ENCODE peak calls at places on chromosomes 13 and 19, in nine cellular contexts. J is testis, P is fibroblast of lung, X is PC-3, C is breast epithelium, O is psoas muscle, Y is cardiac muscle cell, S is lower lobe of right lung, H is esophagus squamous epithelium. T is an unnamed sample.

GRCh38 chr13:53200498-53201453 is 172.2 kb downstream of the OLFM4 start:
- DNase-seq in J (peak; percentile 84), H (no peak), O (peak; percentile 70), Y (peak; percentile 93), S (peak; percentile 61), P (peak; percentile 2), C (no peak), X (no peak), T (no peak)

GRCh38 chr13:113815151-113816058 is 48.5 kb downstream of the GAS6 start:
- DNase-seq in P (no peak), X (peak; percentile 42), H (no peak), O (no peak), Y (no peak), S (no peak), C (no peak), J (no peak), T (no peak)

GRCh38 chr19:50384685-50385535 is 763 bp downstream of the POLD1 start:
- DNase-seq in J (peak; percentile 36), H (no peak), P (no peak), Y (peak; percentile 11), O (no peak), S (no peak), X (peak; percentile 54), C (no peak), T (peak; percentile 27)

GRCh38 chr13:95756072-95756471 is 79.1 kb downstream of the DNAJC3 start:
- DNase-seq in O (no peak), S (no peak), Y (no peak), C (no peak), H (no peak), P (peak; percentile 27), X (no peak), J (no peak), T (no peak)

GRCh38 chr13:113835461-113836274 is 28.2 kb downstream of the GAS6 start:
- DNase-seq in C (no peak), S (peak; percentile 36), J (no peak), Y (no peak), X (peak; percentile 36), O (peak; percentile 51), P (peak; percentile 75), H (no peak), T (no peak)

GRCh38 chr13:69623973-69624372 is 483.7 kb upstream of the ATXN8OS start:
- DNase-seq in H (no peak), S (no peak), J (no peak), X (no peak), Y (no peak), C (no peak), P (no peak), O (no peak), T (no peak)

GRCh38 chr19:50912727-50913716 is 1.8 kb upstream of the KLK4 start:
- DNase-seq in H (no peak), P (no peak), C (no peak), X (no peak), J (no peak), S (no peak), O (no peak), Y (no peak), T (no peak)

GRCh38 chr13:59477011-59477410 is 686.7 kb downstream of the DIAPH3 start:
- DNase-seq in H (no peak), S (no peak), C (no peak), J (no peak), X (no peak), Y (no peak), O (no peak), P (no peak), T (no peak)

GRCh38 chr13:22812793-22813192 is 368.0 kb upstream of the SGCG start:
- DNase-seq in O (peak; percentile 66), H (no peak), Y (no peak), C (no peak), S (no peak), J (peak; percentile 53), P (no peak), X (no peak), T (no peak)

GRCh38 chr19:51079486-51080110 is 3.1 kb downstream of the KLK14 start:
- DNase-seq in X (no peak), C (no peak), Y (peak; percentile 53), O (no peak), J (no peak), P (no peak), S (no peak), H (no peak), T (peak; percentile 37)

GRCh38 chr19:4713384-4713951 is 10.2 kb downstream of the DPP9 start:
- DNase-seq in O (peak; percentile 98), C (peak; percentile 96), P (peak; percentile 96), S (no peak), H (no peak), J (no peak), X (peak; percentile 100), Y (no peak), T (peak; percentile 99)

GRCh38 chr13:99721606-99722384 is 220.5 kb downstream of the TM9SF2 start:
- DNase-seq in X (no peak), O (no peak), J (no peak), S (no peak), P (no peak), C (no peak), Y (no peak), H (no peak), T (no peak)

GRCh38 chr19:39998511-39998910 is 1.7 kb downstream of the ZNF546 start:
- DNase-seq in H (no peak), Y (no peak), X (peak; percentile 62), O (no peak), C (no peak), P (peak; percentile 46), J (no peak), S (no peak), T (peak; percentile 74)

GRCh38 chr13:30377312-30377685 is 45.0 kb upstream of the UBE2L5 start:
- DNase-seq in P (no peak), H (no peak), Y (no peak), O (no peak), X (peak; percentile 6), C (no peak), J (no peak), S (no peak), T (no peak)

GRCh38 chr19:407501-408440 is 1.2 kb downstream of the C2CD4C start:
- DNase-seq in P (no peak), O (peak; percentile 40), J (no peak), H (no peak), S (peak; percentile 47), X (no peak), C (no peak), Y (no peak), T (no peak)

GRCh38 chr19:6674868-6675305 is 4.9 kb upstream of the TNFSF14 start:
- DNase-seq in S (peak; percentile 73), P (peak; percentile 28), X (peak; percentile 87), J (peak; percentile 43), O (peak; percentile 74), C (peak; percentile 36), Y (no peak), H (no peak), T (peak; percentile 57)
- TF ChIP-seq CTCF in S (no peak), P (no peak), X (peak; percentile 41), J (no peak), O (no peak), C (no peak), Y (no peak), H (no peak), T (no peak)

GRCh38 chr13:51064753-51065152 is 46.3 kb downstream of the C13orf42 start:
- DNase-seq in X (no peak), C (no peak), S (no peak), H (no peak), O (no peak), P (no peak), J (no peak), Y (no peak), T (no peak)
- H3K27me3 ChIP-seq in X (no peaks in the 10 kb centered on the region), C (peaks cover 8% of the 10 kb centered on the region), S (peaks cover 4% of the 10 kb centered on the region), H (no peaks in the 10 kb centered on the region), O (no peaks in the 10 kb centered on the region), P (no peaks in the 10 kb centered on the region), J (no peaks in the 10 kb centered on the region), Y (no peaks in the 10 kb centered on the region), T (no peaks in the 10 kb centered on the region)

GRCh38 chr19:53130506-53130905 is 2.2 kb downstream of the ZNF415 start:
- DNase-seq in X (no peak), J (no peak), C (no peak), Y (no peak), P (no peak), H (no peak), S (no peak), O (peak; percentile 56), T (peak; percentile 3)
- H3K4me3 ChIP-seq in X (no peak overlapping the region), J (no peak overlapping the region), C (no peak overlapping the region), Y (no peak overlapping the region), P (no peak overlapping the region), H (no peak overlapping the region), S (no peak overlapping the region), O (peak overlapping the region; percentile 78), T (no peak overlapping the region)

GRCh38 chr19:47572635-47573034 is 313 bp downstream of the ZNF541 start:
- DNase-seq in S (no peak), X (no peak), O (no peak), C (no peak), H (no peak), Y (no peak), J (no peak), P (no peak), T (no peak)

GRCh38 chr19:47564081-47564480 is 8.9 kb downstream of the ZNF541 start:
- DNase-seq in Y (no peak), H (no peak), J (no peak), S (no peak), C (no peak), P (no peak), X (no peak), O (no peak), T (no peak)

GRCh38 chr19:47573076-47574026 is at the start of gene ZNF541:
- DNase-seq in Y (no peak), O (peak; percentile 72), C (peak; percentile 43), X (no peak), H (no peak), S (peak; percentile 76), P (peak; percentile 42), J (peak; percentile 89), T (no peak)

DNA sequence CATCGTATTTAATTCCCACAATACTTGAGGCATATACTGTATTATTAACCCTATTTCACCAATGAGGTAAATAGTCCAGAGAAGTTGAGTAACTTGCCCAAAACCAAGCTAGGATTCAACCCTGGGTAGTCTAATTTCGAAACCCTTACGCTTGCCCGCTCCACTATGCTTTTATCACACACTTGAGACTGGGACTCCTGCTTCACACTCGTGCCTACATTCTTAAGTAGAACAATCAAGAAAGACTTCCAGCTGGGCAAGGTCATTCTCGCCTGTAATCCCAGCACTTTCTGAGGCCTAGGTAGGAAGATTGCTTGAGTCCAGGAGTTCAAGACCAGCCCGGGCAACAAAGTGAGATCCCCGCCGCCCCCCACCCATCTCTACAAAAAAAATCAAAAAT is 3.6 kb downstream of the ZNF541 start:
- DNase-seq in O (no peak), C (no peak), Y (no peak), P (no peak), J (no peak), S (no peak), H (no peak), X (no peak), T (no peak)
- TF ChIP-seq CTCF in O (no peak), C (no peak), Y (no peak), P (no peak), J (no peak), S (no peak), H (no peak), X (no peak), T (no peak)

GRCh38 chr19:1749373-1750342 is 3.6 kb upstream of the ONECUT3 start:
- DNase-seq in X (no peak), S (no peak), J (no peak), H (no peak), P (no peak), O (no peak), Y (no peak), C (no peak), T (no peak)
- H3K27me3 ChIP-seq in X (peaks cover 4% of the 10 kb centered on the region), S (peaks cover 80% of the 10 kb centered on the region), J (no peaks in the 10 kb centered on the region), H (peaks cover 67% of the 10 kb centered on the region), P (peaks cover 47% of the 10 kb centered on the region), O (peaks cover 6% of the 10 kb centered on the region), Y (peaks cover 98% of the 10 kb centered on the region), C (peaks cover 87% of the 10 kb centered on the region), T (peaks cover 31% of the 10 kb centered on the region)